ENCODE peak calls at places on chromosomes 1 and 21, in ten cellular contexts. O is left ventricle myocardium inferior, Y is prostate gland, Z is cardiac muscle cell, G is pancreas, H is hepatocyte, T is bronchial epithelial cell, F is Peyer's patch, N is right lobe of liver, M is endodermal cell. W is an unnamed sample. For H3K27me3 and H3K36me3, the result is how much of the 10 kb centered on the place peaks cover.

GRCh38 chr1:52709016-52709415 is 10.9 kb upstream of the COA7 start:
- DNase-seq in O (no peak), Y (no peak), Z (no peak), G (no peak), H (no peak), T (no peak), F (no peak), N (peak), M (no peak), W (no peak)

GRCh38 chr1:44405041-44405803 is at the start of gene RNF220:
- DNase-seq in O (peak), Y (peak), Z (peak), G (peak), H (peak), T (peak), F (peak), N (peak), M (peak), W (no peak)

GRCh38 chr1:237672748-237673147 is 218.0 kb downstream of the ZP4 start:
- DNase-seq in O (no peak), Y (no peak), Z (no peak), G (no peak), H (peak), T (peak), F (no peak), N (no peak), M (no peak), W (no peak)

GRCh38 chr1:41666991-41667631 is 182.6 kb upstream of the EDN2 start:
- DNase-seq in O (no peak), Y (peak), Z (no peak), G (no peak), H (no peak), T (peak), F (no peak), N (no peak), M (peak), W (no peak)

GRCh38 chr1:230278871-230279582 is 147.1 kb downstream of the PGBD5 start:
- DNase-seq in O (no peak), Y (no peak), Z (no peak), G (peak), H (no peak), T (no peak), F (peak), N (peak), M (no peak), W (no peak)

GRCh38 chr1:119805247-119805646 is 6.0 kb downstream of the REG4 start:
- DNase-seq in O (no peak), Y (no peak), Z (no peak), G (no peak), H (no peak), T (no peak), F (no peak), N (peak), M (no peak), W (no peak)

GRCh38 chr1:202130275-202130646 is 7.5 kb downstream of the GPR37L1 start:
- DNase-seq in O (no peak), Y (no peak), Z (no peak), G (no peak), H (no peak), T (no peak), F (no peak), N (no peak), M (peak), W (no peak)

GRCh38 chr1:206797534-206798383 is 25.5 kb upstream of the IL10 start:
- DNase-seq in O (no peak), Y (no peak), Z (peak), G (no peak), H (peak), T (no peak), F (no peak), N (no peak), M (peak), W (no peak)

GRCh38 chr1:77416692-77417450 is 135.1 kb downstream of the AK5 start:
- DNase-seq in O (no peak), Y (no peak), Z (no peak), G (no peak), H (no peak), T (peak), F (no peak), N (no peak), M (no peak), W (no peak)

GRCh38 chr1:10537082-10537766 is 62.5 kb downstream of the PEX14 start:
- DNase-seq in O (no peak), Y (no peak), Z (no peak), G (no peak), H (no peak), T (no peak), F (no peak), N (no peak), M (no peak), W (no peak)

GRCh38 chr1:52424238-52424637 is 19.8 kb downstream of the PRPF38A start:
- DNase-seq in O (no peak), Y (no peak), Z (peak), G (no peak), H (no peak), T (no peak), F (no peak), N (no peak), M (no peak), W (no peak)

GRCh38 chr1:22625262-22625925 is 11.0 kb upstream of the C1QA start:
- DNase-seq in O (no peak), Y (no peak), Z (peak), G (no peak), H (peak), T (no peak), F (no peak), N (no peak), M (peak), W (no peak)

GRCh38 chr21:38376693-38377092 is 119.9 kb downstream of the KCNJ15 start:
- DNase-seq in O (peak), Y (no peak), Z (no peak), G (no peak), H (no peak), T (no peak), F (no peak), N (no peak), M (no peak), W (no peak)

GRCh38 chr1:31843506-31843905 is 27.7 kb upstream of the SPOCD1 start:
- DNase-seq in O (no peak), Y (peak), Z (no peak), G (no peak), H (no peak), T (peak), F (no peak), N (peak), M (peak), W (peak)

GRCh38 chr1:245155186-245156040 is 628 bp downstream of the KIF26B start:
- DNase-seq in O (no peak), Y (no peak), Z (peak), G (peak), H (peak), T (peak), F (no peak), N (no peak), M (peak), W (no peak)

GRCh38 chr1:158809261-158809660 is 21.9 kb upstream of the MNDA start:
- DNase-seq in O (no peak), Y (no peak), Z (no peak), G (no peak), H (no peak), T (no peak), F (no peak), N (no peak), M (no peak), W (no peak)

GRCh38 chr1:32426489-32427255 is 32.4 kb upstream of the BSDC1 start:
- DNase-seq in O (no peak), Y (peak), Z (no peak), G (no peak), H (no peak), T (peak), F (no peak), N (no peak), M (peak), W (no peak)

GRCh38 chr1:240126821-240127220 is 35.1 kb downstream of the FMN2 start:
- DNase-seq in O (no peak), Y (no peak), Z (no peak), G (no peak), H (no peak), T (no peak), F (no peak), N (no peak), M (no peak), W (no peak)

GRCh38 chr1:68231627-68232303 is 558 bp downstream of the WLS start:
- DNase-seq in O (peak), Y (peak), Z (peak), G (peak), H (peak), T (no peak), F (peak), N (peak), M (peak), W (no peak)

GRCh38 chr1:31859719-31860118 is 43.9 kb upstream of the SPOCD1 start:
- DNase-seq in O (no peak), Y (no peak), Z (no peak), G (no peak), H (no peak), T (no peak), F (peak), N (no peak), M (no peak), W (no peak)

GRCh38 chr1:226646870-226647449 is 92.1 kb downstream of the ITPKB start:
- DNase-seq in O (peak), Y (no peak), Z (no peak), G (no peak), H (no peak), T (no peak), F (no peak), N (no peak), M (no peak), W (no peak)

GRCh38 chr1:59976194-59977074 is 49.9 kb upstream of the CYP2J2 start:
- DNase-seq in O (peak), Y (peak), Z (peak), G (peak), H (peak), T (peak), F (peak), N (peak), M (peak), W (no peak)

GRCh38 chr1:229661022-229661877 is 35.2 kb downstream of the URB2 start:
- DNase-seq in O (peak), Y (peak), Z (peak), G (peak), H (peak), T (peak), F (peak), N (peak), M (peak), W (no peak)

GRCh38 chr1:56547977-56548376 is 31.4 kb downstream of the PLPP3 start:
- DNase-seq in O (peak), Y (peak), Z (no peak), G (no peak), H (no peak), T (peak), F (no peak), N (peak), M (no peak), W (no peak)

GRCh38 chr21:8989883-8990325 is 1531.5 kb upstream of the TPTE start:
- DNase-seq in O (no peak), Y (no peak), Z (no peak), G (peak), H (no peak), T (peak), F (no peak), N (no peak), M (peak), W (no peak)

GRCh38 chr1:248243204-248243603 is 12.0 kb downstream of the OR2M4 start:
- DNase-seq in O (no peak), Y (no peak), Z (no peak), G (no peak), H (no peak), T (peak), F (no peak), N (no peak), M (peak), W (no peak)

DNA sequence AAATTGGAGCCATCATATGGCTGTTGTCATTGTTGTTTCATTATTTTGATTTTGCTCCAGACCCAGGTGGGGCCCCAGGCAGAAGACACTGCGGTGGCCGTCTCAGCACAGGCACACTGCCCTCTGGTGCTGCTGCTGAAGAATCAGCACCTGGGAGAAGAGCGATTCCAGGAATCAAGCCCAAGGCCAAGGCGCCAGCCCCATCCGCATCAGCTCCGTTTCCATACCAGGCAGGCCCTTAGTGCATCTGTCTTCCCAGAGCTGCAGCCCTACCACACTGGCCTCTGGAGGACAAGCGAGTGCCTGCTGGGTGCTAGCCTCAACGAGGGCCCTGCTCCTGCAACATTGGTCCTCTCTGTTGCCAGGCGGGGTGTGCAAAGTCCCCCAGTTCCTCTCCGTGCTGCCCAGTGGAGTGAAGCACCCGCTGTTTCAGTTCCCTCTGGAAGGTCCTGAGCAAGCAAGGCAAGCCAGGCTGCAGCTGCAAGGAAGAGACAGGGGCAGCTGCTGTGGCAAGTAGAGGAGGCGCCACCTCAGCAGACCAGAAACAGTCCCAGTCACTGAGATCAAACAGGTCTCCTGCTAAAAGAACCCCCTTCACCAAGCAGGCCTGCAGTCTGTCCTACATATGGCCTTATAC is 5.2 kb downstream of the GRIK3 start:
- DNase-seq in O (no peak), Y (no peak), Z (no peak), G (no peak), H (no peak), T (peak), F (no peak), N (no peak), M (peak), W (no peak)
- H3K27me3 ChIP-seq in O (half or more), Y (under half), Z (half or more), G (under half), H (half or more), T (under half), F (under half), N (under half), M (under half), W (under half)

GRCh38 chr1:15550573-15550972 is 23.9 kb downstream of the DNAJC16 start:
- DNase-seq in O (no peak), Y (no peak), Z (no peak), G (no peak), H (no peak), T (no peak), F (no peak), N (no peak), M (no peak), W (no peak)
- H3K36me3 ChIP-seq in O (half or more), Y (under half), Z (under half), G (under half), H (under half), T (under half), F (under half), N (under half), M (half or more), W (under half)

GRCh38 chr1:160220301-160220700 is 15.1 kb downstream of the PEA15 start:
- DNase-seq in O (no peak), Y (no peak), Z (no peak), G (no peak), H (no peak), T (no peak), F (no peak), N (no peak), M (no peak), W (no peak)

GRCh38 chr1:160221089-160221488 is 15.9 kb downstream of the PEA15 start:
- DNase-seq in O (no peak), Y (no peak), Z (no peak), G (no peak), H (no peak), T (no peak), F (no peak), N (no peak), M (no peak), W (no peak)

GRCh38 chr1:160222521-160222920 is 17.3 kb downstream of the PEA15 start:
- DNase-seq in O (no peak), Y (no peak), Z (no peak), G (no peak), H (no peak), T (no peak), F (no peak), N (no peak), M (no peak), W (no peak)

GRCh38 chr1:160217466-160218165 is 12.4 kb downstream of the PEA15 start:
- DNase-seq in O (no peak), Y (no peak), Z (no peak), G (no peak), H (no peak), T (peak), F (peak), N (no peak), M (no peak), W (no peak)

DNA sequence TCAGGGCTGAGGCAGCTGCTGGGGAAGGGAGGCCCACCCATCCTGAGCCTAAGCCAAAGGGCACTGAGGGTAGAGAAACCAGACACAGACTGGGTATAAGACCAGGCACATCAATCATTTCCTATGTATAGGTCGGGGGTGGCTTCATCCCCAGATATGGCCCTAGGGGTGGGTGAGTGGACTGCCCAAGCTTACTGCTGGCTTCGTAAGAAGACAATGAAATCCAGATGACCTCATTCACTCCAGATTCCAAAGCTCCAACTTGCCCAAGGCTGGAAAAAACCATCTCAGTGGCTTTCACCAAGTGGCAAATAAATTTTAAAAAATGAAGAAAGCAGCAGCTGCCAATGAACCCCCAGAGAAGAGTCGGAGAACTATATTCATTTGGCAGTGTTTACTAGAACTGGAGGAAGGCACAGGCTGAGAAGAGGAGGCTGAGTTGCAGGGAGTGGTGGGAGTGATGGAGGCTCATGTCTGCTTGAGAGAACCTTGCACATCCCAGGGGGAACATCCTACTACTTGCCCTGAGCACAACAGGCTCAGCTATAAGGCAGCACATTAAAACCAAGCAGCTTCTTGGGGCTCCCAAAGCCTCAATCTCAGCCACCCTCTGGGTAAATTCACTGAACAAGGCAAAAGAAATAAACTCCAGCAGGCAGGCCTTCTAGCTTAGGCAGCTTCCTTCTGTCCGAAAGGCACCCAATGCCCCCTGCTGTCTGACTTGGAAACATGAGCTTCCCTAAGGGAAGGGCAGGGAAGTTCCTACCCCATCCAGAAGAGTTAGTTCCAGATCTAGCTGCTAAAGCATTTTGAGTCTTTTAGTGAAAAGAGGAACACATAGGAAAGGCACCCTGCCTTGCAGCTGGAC is 14.1 kb downstream of the PEA15 start:
- DNase-seq in O (peak), Y (peak), Z (peak), G (no peak), H (peak), T (peak), F (no peak), N (no peak), M (peak), W (peak)
- TF ChIP-seq CTCF in O (peak), Y (no peak), Z (peak), G (no peak), H (peak), T (peak), F (peak), N (peak), M (peak), W (peak)

DNA sequence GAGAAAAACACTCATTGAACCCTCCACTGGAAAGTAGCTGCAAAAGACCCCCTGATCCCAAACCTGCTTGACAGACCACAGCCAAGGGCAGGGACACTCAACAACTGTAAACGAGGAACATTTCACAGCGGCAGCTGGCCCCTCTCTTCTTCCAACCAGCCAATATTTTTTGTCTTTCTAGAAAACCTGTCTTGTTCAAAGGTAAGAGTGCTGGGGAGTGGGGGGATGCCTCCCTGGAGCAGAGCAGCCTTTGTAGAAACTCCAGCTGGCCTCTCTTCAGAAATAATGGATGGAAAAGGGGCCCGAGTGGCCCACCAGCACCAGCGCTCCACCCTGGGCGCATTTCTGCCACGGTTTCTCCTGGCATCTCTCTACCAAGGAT is 384.0 kb downstream of the RRAGC start:
- DNase-seq in O (no peak), Y (no peak), Z (no peak), G (no peak), H (no peak), T (no peak), F (no peak), N (no peak), M (peak), W (no peak)
- H3K27me3 ChIP-seq in O (half or more), Y (under half), Z (under half), G (under half), H (half or more), T (under half), F (under half), N (under half), M (under half), W (under half)

GRCh38 chr1:2394220-2394619 is 2.6 kb downstream of the RER1 start:
- DNase-seq in O (no peak), Y (no peak), Z (no peak), G (no peak), H (no peak), T (no peak), F (no peak), N (no peak), M (no peak), W (no peak)

GRCh38 chr1:2396059-2396458 is 4.4 kb downstream of the RER1 start:
- DNase-seq in O (no peak), Y (no peak), Z (no peak), G (no peak), H (no peak), T (no peak), F (no peak), N (no peak), M (no peak), W (no peak)

GRCh38 chr1:2394761-2395160 is 3.1 kb downstream of the RER1 start:
- DNase-seq in O (no peak), Y (no peak), Z (no peak), G (no peak), H (no peak), T (no peak), F (no peak), N (no peak), M (no peak), W (no peak)

GRCh38 chr1:2396476-2396875 is 4.8 kb downstream of the RER1 start:
- DNase-seq in O (no peak), Y (no peak), Z (no peak), G (no peak), H (no peak), T (no peak), F (no peak), N (no peak), M (no peak), W (no peak)

DNA sequence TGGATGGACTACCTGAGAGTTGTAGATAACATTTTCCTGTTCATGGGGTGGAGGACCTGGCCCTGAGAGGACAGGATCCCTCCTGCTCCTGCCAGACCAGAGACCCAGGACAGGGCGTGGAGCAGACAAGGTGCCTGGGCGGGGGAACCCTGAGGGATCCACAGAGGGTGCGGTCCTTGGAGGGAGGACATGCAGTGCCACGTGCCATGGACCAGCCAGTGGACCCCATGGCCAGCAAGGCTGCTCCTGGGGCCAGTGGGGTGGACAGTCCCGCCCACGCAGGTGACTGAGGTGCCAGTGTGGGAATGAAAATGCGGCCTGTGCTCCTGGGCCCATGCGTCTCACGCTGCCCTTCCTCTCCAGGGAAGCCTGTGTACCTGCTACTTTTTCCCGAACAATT is 3.6 kb downstream of the RER1 start:
- DNase-seq in O (no peak), Y (no peak), Z (no peak), G (no peak), H (no peak), T (no peak), F (no peak), N (no peak), M (no peak), W (no peak)
- H3K36me3 ChIP-seq in O (half or more), Y (under half), Z (under half), G (under half), H (under half), T (under half), F (half or more), N (under half), M (half or more), W (under half)

DNA sequence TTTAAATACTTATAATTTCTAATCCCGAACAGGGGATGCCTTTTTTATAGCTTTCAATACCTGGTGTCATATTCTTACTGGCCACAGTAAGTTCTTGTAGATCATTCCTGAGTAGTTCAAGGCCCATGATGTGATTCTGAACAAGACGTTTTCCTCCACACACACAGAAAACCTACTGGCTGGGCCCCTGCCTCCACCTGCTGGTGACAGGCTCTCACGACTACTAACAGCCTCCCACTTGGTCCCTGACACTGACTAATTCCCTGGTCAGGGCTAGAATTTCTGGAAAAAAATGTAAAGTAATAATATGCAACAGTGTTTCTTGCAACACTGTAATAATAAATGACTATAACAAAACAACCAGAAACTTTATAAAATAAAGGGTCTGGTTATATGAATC is 50.4 kb upstream of the RIPK4 start:
- DNase-seq in O (no peak), Y (peak), Z (peak), G (no peak), H (peak), T (peak), F (peak), N (no peak), M (peak), W (peak)
- TF ChIP-seq CTCF in O (peak), Y (peak), Z (peak), G (peak), H (peak), T (peak), F (peak), N (peak), M (peak), W (peak)

W was measured in BJ.